ENCODE peak calls at places on chromosome 7, in eight cellular contexts. E is CD8-positive, alpha-beta memory T cell; Y is hepatocyte; X is RWPE1; J is tibial nerve; V is GM23248; W is Panc1; H is adrenal gland. A is an unnamed sample.

GRCh38 chr7:44531421-44532380 is 9.4 kb downstream of the NPC1L1 start:
- DNase-seq in H (no peak), X (no peak), V (no peak), J (no peak), W (no peak), E (no peak), Y (no peak), A (no peak)

GRCh38 chr7:105101864-105102263 is 87.9 kb downstream of the KMT2E start:
- DNase-seq in J (no peak), W (no peak), H (no peak), Y (no peak), V (no peak), X (no peak), E (no peak), A (no peak)

GRCh38 chr7:137169282-137169698 is 174.2 kb downstream of the PTN start:
- DNase-seq in J (peak), E (no peak), X (peak), H (peak), W (peak), Y (peak), V (peak), A (peak)

GRCh38 chr7:68858497-68858896 is 739.8 kb upstream of the AUTS2 start:
- DNase-seq in V (no peak), J (no peak), E (no peak), H (no peak), Y (no peak), X (no peak), W (no peak), A (no peak)

GRCh38 chr7:18580945-18581344 is 85.4 kb downstream of the HDAC9 start:
- DNase-seq in X (no peak), Y (no peak), W (no peak), V (no peak), H (no peak), E (no peak), J (no peak), A (no peak)

GRCh38 chr7:51007708-51008505 is 225.2 kb upstream of the GRB10 start:
- DNase-seq in E (no peak), Y (no peak), W (no peak), J (peak), X (no peak), H (no peak), V (no peak), A (no peak)

GRCh38 chr7:107613948-107614347 is 33.9 kb downstream of the BCAP29 start:
- DNase-seq in E (no peak), V (peak), W (no peak), J (no peak), Y (no peak), H (no peak), X (no peak), A (no peak)

GRCh38 chr7:87574630-87575029 is 26.1 kb downstream of the ABCB1 start:
- DNase-seq in Y (peak), X (peak), W (no peak), E (no peak), V (peak), J (no peak), H (no peak), A (peak)

GRCh38 chr7:81244213-81244612 is 325.4 kb upstream of the SEMA3C start:
- DNase-seq in X (peak), V (no peak), E (no peak), H (no peak), W (no peak), Y (peak), J (no peak), A (no peak)

GRCh38 chr7:158655931-158656441 is 48.6 kb downstream of the NCAPG2 start:
- DNase-seq in W (no peak), X (no peak), H (no peak), Y (no peak), V (no peak), J (no peak), E (no peak), A (no peak)

GRCh38 chr7:147519062-147519461 is 1071.5 kb upstream of the C7orf33 start:
- DNase-seq in Y (peak), V (peak), E (no peak), H (no peak), J (no peak), W (no peak), X (no peak), A (no peak)

GRCh38 chr7:112056409-112056808 is 149.8 kb downstream of the DOCK4 start:
- DNase-seq in E (no peak), J (no peak), Y (peak), V (peak), X (peak), W (no peak), H (no peak), A (no peak)

GRCh38 chr7:47757946-47758371 is 176.0 kb upstream of the TNS3 start:
- DNase-seq in H (peak), Y (peak), J (peak), X (peak), E (no peak), V (peak), W (no peak), A (no peak)

GRCh38 chr7:95545007-95545615 is 51.2 kb downstream of the PDK4 start:
- DNase-seq in H (peak), X (peak), J (peak), W (peak), V (peak), E (no peak), Y (peak), A (peak)

GRCh38 chr7:157397036-157397720 is 60.4 kb downstream of the DNAJB6 start:
- DNase-seq in V (no peak), Y (no peak), J (no peak), X (no peak), H (no peak), E (no peak), W (no peak), A (no peak)

GRCh38 chr7:55177068-55177530 is 158.3 kb downstream of the EGFR start:
- DNase-seq in Y (no peak), X (no peak), H (no peak), J (no peak), W (no peak), V (no peak), E (no peak), A (no peak)

GRCh38 chr7:6691103-6691502 is 15.6 kb downstream of the ZNF12 start:
- DNase-seq in E (no peak), X (no peak), W (no peak), J (no peak), V (no peak), H (no peak), Y (no peak), A (no peak)

GRCh38 chr7:134031835-134032617 is 95.1 kb upstream of the LRGUK start:
- DNase-seq in W (no peak), Y (no peak), X (no peak), H (no peak), V (no peak), J (no peak), E (no peak), A (no peak)

GRCh38 chr7:40658731-40659130 is 523.9 kb downstream of the SUGCT start:
- DNase-seq in Y (no peak), J (no peak), H (no peak), X (no peak), E (no peak), V (peak), W (no peak), A (no peak)

GRCh38 chr7:39510738-39511372 is 55.3 kb upstream of the YAE1 start:
- DNase-seq in W (no peak), E (no peak), J (no peak), V (peak), Y (no peak), X (peak), H (no peak), A (no peak)

GRCh38 chr7:47435889-47436312 is 146.0 kb downstream of the TNS3 start:
- DNase-seq in H (peak), J (peak), V (peak), W (peak), X (peak), E (no peak), Y (peak), A (no peak)

GRCh38 chr7:101217388-101218235 is at the start of the genes PLOD3 and ZNHIT1:
- DNase-seq in X (peak), Y (peak), J (peak), W (peak), H (peak), V (peak), E (peak), A (peak)

GRCh38 chr7:53050433-53050832 is 15.0 kb downstream of the POM121L12 start:
- DNase-seq in H (no peak), Y (no peak), X (no peak), V (no peak), J (no peak), E (no peak), W (no peak), A (no peak)

GRCh38 chr7:125254521-125254920 is 324.9 kb upstream of the POT1 start:
- DNase-seq in X (no peak), E (no peak), W (no peak), J (no peak), Y (no peak), H (no peak), V (no peak), A (no peak)
- H3K27ac ChIP-seq in X (no peak), E (no peak), W (no peak), J (no peak), Y (no peak), H (no peak), V (no peak), A (peak)

GRCh38 chr7:17545348-17545747 is 246.9 kb downstream of the AHR start:
- DNase-seq in V (no peak), H (no peak), J (no peak), E (no peak), Y (no peak), W (no peak), X (no peak), A (no peak)

GRCh38 chr7:17544401-17544800 is 245.9 kb downstream of the AHR start:
- DNase-seq in Y (no peak), W (no peak), X (no peak), J (no peak), V (no peak), E (no peak), H (no peak), A (no peak)

GRCh38 chr7:17549406-17549805 is 251.0 kb downstream of the AHR start:
- DNase-seq in Y (no peak), J (no peak), H (no peak), W (no peak), X (no peak), E (no peak), V (no peak), A (no peak)

GRCh38 chr7:17548014-17548653 is 249.7 kb downstream of the AHR start:
- DNase-seq in J (no peak), X (no peak), E (no peak), Y (no peak), W (no peak), H (no peak), V (no peak), A (no peak)

GRCh38 chr7:17546206-17546998 is 247.9 kb downstream of the AHR start:
- DNase-seq in W (no peak), X (no peak), E (no peak), J (no peak), V (peak), Y (no peak), H (peak), A (no peak)
- H3K27ac ChIP-seq in W (no peak), X (no peak), E (no peak), J (peak), V (peak), Y (peak), H (peak), A (peak)

DNA sequence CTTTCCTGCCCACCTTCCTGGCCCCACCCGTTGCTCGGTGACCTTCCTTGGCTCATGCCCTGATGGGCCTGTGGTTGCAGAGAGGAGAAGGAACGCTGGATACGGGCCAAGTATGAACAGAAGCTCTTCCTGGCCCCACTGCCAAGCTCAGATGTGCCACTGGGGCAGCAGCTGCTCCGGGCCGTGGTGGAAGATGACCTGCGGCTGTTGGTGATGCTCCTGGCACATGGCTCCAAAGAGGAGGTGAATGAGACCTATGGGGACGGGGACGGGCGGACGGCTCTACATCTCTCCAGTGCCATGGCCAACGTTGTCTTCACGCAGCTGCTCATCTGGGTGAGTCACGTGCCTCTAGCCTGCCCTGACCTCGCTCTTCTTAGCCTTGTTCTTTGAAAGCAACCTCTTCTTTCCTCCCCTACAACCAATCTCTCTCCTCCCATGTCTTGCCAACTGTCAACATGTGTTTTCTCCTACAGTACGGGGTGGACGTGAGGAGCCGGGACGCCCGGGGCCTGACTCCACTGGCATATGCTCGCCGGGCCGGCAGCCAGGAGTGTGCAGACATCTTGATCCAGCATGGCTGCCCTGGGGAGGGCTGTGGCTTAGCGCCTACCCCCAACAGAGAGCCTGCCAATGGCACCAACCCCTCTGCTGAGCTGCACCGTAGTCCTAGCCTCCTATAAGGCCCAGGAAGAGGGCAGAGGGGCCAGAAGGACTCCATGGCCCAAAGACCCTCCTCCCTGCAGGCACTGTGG is 24.1 kb downstream of the GBX1 start:
- DNase-seq in E (no peak), W (no peak), X (no peak), H (no peak), Y (no peak), V (no peak), J (no peak), A (no peak)
- H3K27ac ChIP-seq in E (no peak), W (no peak), X (no peak), H (no peak), Y (no peak), V (no peak), J (no peak), A (no peak)

GRCh38 chr7:218896-219580 is 26.7 kb downstream of the FAM20C start:
- DNase-seq in V (no peak), Y (no peak), E (no peak), H (no peak), X (no peak), W (no peak), J (no peak), A (no peak)

GRCh38 chr7:221996-222715 is 29.8 kb downstream of the FAM20C start:
- DNase-seq in V (no peak), Y (no peak), X (no peak), J (no peak), W (no peak), H (no peak), E (no peak), A (no peak)

GRCh38 chr7:218316-218715 is 25.9 kb downstream of the FAM20C start:
- DNase-seq in W (no peak), J (no peak), H (no peak), X (no peak), V (no peak), Y (no peak), E (no peak), A (no peak)

GRCh38 chr7:219581-220150 is 27.3 kb downstream of the FAM20C start:
- DNase-seq in X (no peak), J (no peak), Y (peak), H (no peak), V (no peak), E (no peak), W (no peak), A (no peak)

DNA sequence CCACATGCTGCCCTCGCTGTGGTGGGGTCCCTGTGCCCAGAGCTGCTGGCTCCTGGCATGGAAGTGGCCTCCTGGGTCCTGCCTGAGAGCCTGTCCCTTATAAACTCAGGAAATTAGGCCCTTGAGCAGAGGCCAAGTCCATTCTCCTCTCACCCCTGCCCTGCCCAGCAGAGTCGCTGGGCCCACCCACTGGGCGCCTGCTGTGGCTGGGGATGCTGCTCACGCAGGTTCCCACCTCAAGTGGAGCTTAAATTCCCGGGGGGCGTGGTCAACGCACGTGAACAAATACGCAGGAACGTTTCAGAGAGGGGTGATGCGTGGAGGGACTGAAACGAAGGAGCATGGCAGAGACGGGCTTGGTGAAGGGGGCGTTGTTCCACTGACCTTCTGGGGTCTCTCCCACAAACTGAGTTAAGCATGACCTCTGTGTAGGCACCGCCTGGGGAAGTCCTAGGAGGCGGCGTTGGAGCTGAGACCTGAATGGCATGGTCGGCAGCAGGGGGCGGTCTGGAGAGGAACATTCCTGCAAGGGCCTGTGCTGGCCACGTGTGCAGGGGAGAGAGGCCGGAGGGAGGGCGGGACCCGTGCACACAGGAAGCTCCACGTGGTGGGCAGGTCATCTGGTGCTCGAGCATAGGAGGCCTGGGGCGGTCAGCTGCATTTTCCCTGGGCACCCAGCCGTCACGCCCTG is 27.9 kb downstream of the FAM20C start:
- DNase-seq in W (no peak), Y (no peak), E (no peak), H (no peak), X (no peak), J (no peak), V (peak), A (no peak)
- H3K27ac ChIP-seq in W (no peak), Y (peak), E (no peak), H (peak), X (peak), J (peak), V (no peak), A (no peak)

DNA sequence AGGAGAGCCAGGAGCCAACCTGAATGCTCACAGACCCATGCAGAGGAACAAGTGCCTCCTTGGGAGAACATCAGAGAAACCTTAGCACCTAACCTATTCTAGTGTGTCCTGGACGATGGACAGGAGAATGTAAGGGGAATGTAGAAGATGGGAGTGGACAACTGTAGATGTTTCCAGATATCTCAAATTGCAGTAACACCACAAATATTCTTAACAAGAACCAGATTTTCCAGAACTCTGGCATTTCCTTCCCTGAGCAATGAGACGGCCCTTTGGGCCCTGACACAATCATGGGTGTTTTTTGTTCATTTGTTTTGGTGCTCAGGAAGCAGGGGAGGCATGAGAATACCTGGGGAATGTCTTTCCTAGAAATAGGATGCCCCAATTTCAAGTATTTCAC is 196.1 kb upstream of the PRSS1 start:
- DNase-seq in V (peak), H (no peak), W (no peak), X (no peak), E (no peak), Y (no peak), J (no peak), A (no peak)
- H3K27ac ChIP-seq in V (no peak), H (no peak), W (no peak), X (no peak), E (no peak), Y (no peak), J (no peak), A (no peak)

DNA sequence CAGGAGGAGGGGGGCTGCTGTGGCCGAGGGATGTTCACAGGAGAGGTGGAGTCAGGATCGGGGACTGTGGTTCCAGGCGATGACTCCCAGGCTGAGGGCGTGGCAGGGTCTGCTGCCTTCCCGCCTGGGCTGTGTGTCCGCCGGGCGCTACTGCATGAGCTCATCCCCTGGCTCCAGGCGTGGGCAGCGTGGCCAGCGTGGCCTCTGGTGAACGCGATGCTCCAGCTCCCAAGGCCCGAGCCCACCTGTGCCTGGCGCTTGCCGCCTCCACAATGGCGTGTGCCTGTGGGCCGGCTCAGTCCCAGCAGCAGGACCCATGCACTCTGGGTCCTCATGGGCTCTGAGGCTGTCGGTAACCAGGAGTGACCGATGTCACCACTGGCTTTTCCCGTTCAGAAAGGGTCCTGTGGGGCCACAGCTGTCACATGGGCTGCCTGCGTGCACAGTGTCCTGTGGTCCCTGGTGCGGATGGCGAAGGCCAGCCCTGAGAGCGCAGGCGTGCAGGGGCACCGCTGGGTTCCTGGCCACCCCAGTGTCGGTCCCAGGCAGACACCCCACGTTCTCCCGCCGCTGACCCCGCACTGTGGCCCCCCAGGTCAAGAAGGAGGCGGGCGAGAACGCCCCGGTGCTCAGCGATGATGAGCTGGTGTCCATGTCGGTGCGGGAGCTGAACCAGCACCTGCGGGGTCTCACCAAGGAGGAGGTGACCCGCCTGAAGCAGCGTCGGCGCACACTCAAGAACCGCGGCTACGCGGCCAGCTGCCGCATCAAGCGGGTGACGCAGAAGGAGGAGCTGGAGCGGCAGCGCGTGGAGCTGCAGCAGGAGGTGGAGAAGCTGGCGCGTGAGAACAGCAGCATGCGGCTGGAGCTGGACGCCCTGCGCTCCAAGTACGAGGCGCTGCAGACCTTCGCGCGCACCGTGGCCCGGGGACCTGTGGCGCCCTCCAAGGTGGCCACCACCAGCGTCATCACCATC is 9.1 kb downstream of the MAFK start:
- DNase-seq in X (no peak), E (no peak), W (no peak), V (peak), J (no peak), Y (peak), H (peak), A (no peak)
- H3K27ac ChIP-seq in X (peak), E (no peak), W (peak), V (peak), J (peak), Y (no peak), H (peak), A (no peak)

A was measured in epithelial cell of prostate.